ENCODE peak calls at places on chromosomes 4 and X, in nine cellular contexts. N, Z, R, F, B, K, Q, S and A are unnamed samples.
A peak's percentile ranks its signal among the peaks of the same experiment; 100 is the strongest.

GRCh38 chr4:61408163-61408562 is 208.0 kb downstream of the ADGRL3 start:
- DNase-seq in Z (no peak), R (no peak), Q (no peak), S (no peak), N (no peak), B (no peak), F (no peak), K (no peak), A (no peak)

GRCh38 chr4:8152090-8152864 is 6.3 kb downstream of the ABLIM2 start:
- DNase-seq in N (no peak), F (no peak), R (no peak), Q (no peak), K (no peak), B (no peak), S (no peak), Z (no peak), A (no peak)

GRCh38 chrX:75544760-75545159 is 21.9 kb upstream of the ZDHHC15 start:
- DNase-seq in Q (no peak), R (no peak), Z (no peak), S (no peak), B (no peak), F (no peak), N (no peak), K (no peak), A (no peak)

GRCh38 chr4:74543983-74544382 is 99.0 kb downstream of the AREG start:
- DNase-seq in K (no peak), F (no peak), N (no peak), Z (peak; percentile 75), B (no peak), Q (no peak), R (no peak), S (no peak), A (no peak)

GRCh38 chrX:53421772-53422090 is 723 bp downstream of the SMC1A start:
- DNase-seq in Z (no peak), R (no peak), S (no peak), B (no peak), F (no peak), K (no peak), N (no peak), Q (no peak), A (no peak)

GRCh38 chrX:1477801-1478458 is 25.2 kb upstream of the ASMTL start:
- DNase-seq in N (no peak), B (no peak), K (no peak), S (no peak), Z (no peak), F (no peak), R (no peak), Q (no peak), A (no peak)

GRCh38 chrX:670596-670995 is 40.0 kb downstream of the SHOX start:
- DNase-seq in K (no peak), Z (no peak), F (no peak), N (no peak), S (no peak), Q (no peak), B (no peak), R (no peak), A (no peak)

GRCh38 chr4:158121203-158121586 is 51.6 kb downstream of the GASK1B start:
- DNase-seq in N (no peak), Q (peak; percentile 98), K (no peak), B (no peak), Z (peak; percentile 99), S (no peak), R (no peak), F (peak; percentile 74), A (no peak)

GRCh38 chr4:95660719-95661118 is 111.9 kb upstream of the UNC5C start:
- DNase-seq in B (no peak), Q (no peak), R (no peak), S (no peak), K (no peak), N (no peak), F (no peak), Z (no peak), A (no peak)

GRCh38 chr4:165378763-165379631 is at the start of gene CPE:
- DNase-seq in F (peak; percentile 41), Q (no peak), R (peak; percentile 85), B (peak; percentile 47), Z (peak; percentile 83), S (peak; percentile 8), N (peak; percentile 51), K (peak; percentile 20), A (peak; percentile 65)

GRCh38 chr4:139568206-139568969 is 12.4 kb upstream of the SETD7 start:
- DNase-seq in S (no peak), F (no peak), K (no peak), N (no peak), Q (no peak), B (no peak), R (peak; percentile 18), Z (peak; percentile 53), A (no peak)

GRCh38 chrX:74924449-74925209 is 623 bp downstream of the NEXMIF start:
- DNase-seq in Z (peak; percentile 25), S (peak; percentile 72), F (no peak), K (peak; percentile 2), N (peak; percentile 45), B (peak; percentile 17), Q (no peak), R (peak; percentile 19), A (peak; percentile 26)

GRCh38 chr4:56118845-56119244 is 170.1 kb downstream of the CEP135 start:
- DNase-seq in B (no peak), F (no peak), K (no peak), R (no peak), Q (no peak), N (no peak), Z (no peak), S (no peak), A (no peak)

GRCh38 chr4:142846105-142846728 is at the start of gene INPP4B:
- DNase-seq in S (peak; percentile 9), K (no peak), R (peak; percentile 33), Q (peak; percentile 18), Z (peak; percentile 64), B (peak; percentile 49), N (peak; percentile 8), F (no peak), A (peak; percentile 37)

GRCh38 chrX:150357790-150358189 is 5.3 kb upstream of the MAMLD1 start:
- DNase-seq in S (no peak), Z (no peak), Q (no peak), N (no peak), B (no peak), K (no peak), F (no peak), R (no peak), A (no peak)

GRCh38 chrX:10423716-10424115 is 196.7 kb downstream of the MID1 start:
- DNase-seq in N (no peak), K (no peak), S (no peak), Z (peak; percentile 2), R (no peak), F (no peak), B (no peak), Q (no peak), A (no peak)

GRCh38 chr4:153618831-153619230 is 65.2 kb upstream of the TLR2 start:
- DNase-seq in S (no peak), F (no peak), N (no peak), B (no peak), Z (no peak), K (no peak), R (no peak), Q (no peak), A (peak; percentile 28)

GRCh38 chr4:15232725-15233597 is 194.9 kb upstream of the C1QTNF7 start:
- DNase-seq in B (no peak), Q (peak; percentile 81), R (peak; percentile 19), F (peak; percentile 34), S (no peak), N (peak; percentile 6), Z (peak; percentile 46), K (no peak), A (no peak)

GRCh38 chrX:132463411-132463810 is 25.4 kb downstream of the MBNL3 start:
- DNase-seq in B (no peak), K (no peak), Z (no peak), N (no peak), S (peak; percentile 17), Q (no peak), F (no peak), R (no peak), A (no peak)

GRCh38 chrX:1492421-1493012 is 39.8 kb upstream of the ASMTL start:
- DNase-seq in F (no peak), S (peak; percentile 25), Z (no peak), R (no peak), N (no peak), Q (no peak), B (no peak), K (no peak), A (no peak)